ENCODE peak calls at places on chromosomes 7 and 10, in four cellular contexts. Q is BE2C, V is psoas muscle, D is gastrocnemius medialis. Z is an unnamed sample. For H3K9me3, the result is how much of the 10 kb centered on the place peaks cover.

GRCh38 chr7:18685961-18686360 is 190.4 kb downstream of the HDAC9 start:
- DNase-seq in Q (no peak), V (no peak), D (no peak), Z (no peak)

GRCh38 chr7:41979834-41980307 is 257.1 kb downstream of the GLI3 start:
- DNase-seq in Q (no peak), V (no peak), D (no peak), Z (peak)

GRCh38 chr10:110833234-110833940 is 38.3 kb upstream of the PDCD4 start:
- DNase-seq in Q (no peak), V (no peak), D (no peak), Z (no peak)

GRCh38 chr7:118855290-118855689 is 630.8 kb downstream of the ANKRD7 start:
- DNase-seq in Q (no peak), V (no peak), D (no peak), Z (peak)

GRCh38 chr10:51063659-51064535 is 10.4 kb upstream of the PRKG1 start:
- DNase-seq in Q (no peak), V (no peak), D (no peak), Z (peak)

GRCh38 chr7:19920200-19920599 is 146.8 kb upstream of the TMEM196 start:
- DNase-seq in Q (no peak), V (no peak), D (no peak), Z (no peak)

GRCh38 chr7:82821037-82821436 is 341.6 kb downstream of the PCLO start:
- DNase-seq in Q (no peak), V (no peak), D (no peak), Z (no peak)

GRCh38 chr7:29562307-29562706 is 1.3 kb upstream of the PRR15 start:
- DNase-seq in Q (no peak), V (no peak), D (no peak), Z (no peak)

GRCh38 chr10:132945894-132946255 is 3.5 kb upstream of the CFAP46 start:
- DNase-seq in Q (no peak), V (no peak), D (no peak), Z (no peak)

GRCh38 chr10:131134001-131134576 is 177.4 kb downstream of the TCERG1L start:
- DNase-seq in Q (no peak), V (no peak), D (no peak), Z (no peak)
- H3K9me3 ChIP-seq in Q (under half), V (under half), D (under half), Z (under half)

DNA sequence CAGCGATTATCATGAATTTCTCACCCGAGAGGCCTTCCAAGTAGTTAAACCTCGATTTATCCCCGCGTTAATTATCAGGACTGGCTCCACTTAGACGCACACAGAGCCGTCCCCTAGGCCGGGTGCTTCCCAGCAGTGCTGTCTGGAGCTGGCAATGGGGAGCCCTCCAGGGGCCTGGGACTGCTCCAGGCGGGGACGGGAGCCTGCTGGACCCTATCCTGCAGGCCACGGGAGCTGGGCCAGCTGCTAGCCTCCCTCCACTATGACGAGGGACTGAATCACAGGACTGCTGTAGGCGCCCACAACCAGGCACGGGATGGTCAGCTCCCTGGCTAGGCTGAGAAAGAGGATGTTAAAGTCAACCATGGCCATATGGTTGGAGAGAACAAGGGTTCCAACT is 229.1 kb downstream of the ELFN1 start:
- DNase-seq in Q (peak), V (peak), D (no peak), Z (peak)
- H3K9me3 ChIP-seq in Q (under half), V (under half), D (under half), Z (under half)

GRCh38 chr7:71580027-71580426 is 448.1 kb downstream of the GALNT17 start:
- DNase-seq in Q (no peak), V (no peak), D (no peak), Z (no peak)

GRCh38 chr7:71574153-71574894 is 442.4 kb downstream of the GALNT17 start:
- DNase-seq in Q (no peak), V (no peak), D (no peak), Z (no peak)
- H3K9me3 ChIP-seq in Q (under half), V (under half), D (under half), Z (under half)

GRCh38 chr7:157703131-157703530 is 366.3 kb downstream of the DNAJB6 start:
- DNase-seq in Q (no peak), V (no peak), D (no peak), Z (peak)
- H3K9me3 ChIP-seq in Q (under half), V (under half), D (under half), Z (under half)

GRCh38 chr7:154881526-154881925 is 121.4 kb downstream of the PAXIP1 start:
- DNase-seq in Q (no peak), V (no peak), D (no peak), Z (no peak)

GRCh38 chr7:154882931-154883474 is 119.9 kb downstream of the PAXIP1 start:
- DNase-seq in Q (no peak), V (no peak), D (no peak), Z (no peak)

GRCh38 chr7:154879629-154880028 is 123.3 kb downstream of the PAXIP1 start:
- DNase-seq in Q (no peak), V (no peak), D (no peak), Z (no peak)

GRCh38 chr7:154881046-154881445 is 121.9 kb downstream of the PAXIP1 start:
- DNase-seq in Q (no peak), V (no peak), D (no peak), Z (no peak)

DNA sequence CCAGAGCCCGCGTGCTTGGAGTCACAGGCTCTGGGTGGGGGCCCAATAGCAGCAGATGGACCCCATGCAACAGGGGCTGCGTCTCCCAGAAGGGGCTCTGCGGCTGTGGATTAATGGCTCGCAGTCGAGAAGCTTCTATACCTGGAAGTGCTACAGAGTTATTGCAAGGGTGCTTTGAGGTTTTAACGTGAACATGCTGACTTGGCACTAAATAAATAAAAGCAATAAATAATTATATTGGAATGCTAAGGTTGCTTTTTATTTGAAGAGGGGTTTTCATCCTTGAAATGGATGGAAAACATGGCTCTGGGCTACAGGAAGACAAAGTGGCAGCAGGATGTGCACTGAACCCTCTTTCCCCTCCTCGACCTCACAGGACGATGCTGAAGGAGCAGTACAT is 122.4 kb downstream of the PAXIP1 start:
- DNase-seq in Q (no peak), V (no peak), D (no peak), Z (no peak)
- H3K9me3 ChIP-seq in Q (under half), V (under half), D (under half), Z (under half)

DNA sequence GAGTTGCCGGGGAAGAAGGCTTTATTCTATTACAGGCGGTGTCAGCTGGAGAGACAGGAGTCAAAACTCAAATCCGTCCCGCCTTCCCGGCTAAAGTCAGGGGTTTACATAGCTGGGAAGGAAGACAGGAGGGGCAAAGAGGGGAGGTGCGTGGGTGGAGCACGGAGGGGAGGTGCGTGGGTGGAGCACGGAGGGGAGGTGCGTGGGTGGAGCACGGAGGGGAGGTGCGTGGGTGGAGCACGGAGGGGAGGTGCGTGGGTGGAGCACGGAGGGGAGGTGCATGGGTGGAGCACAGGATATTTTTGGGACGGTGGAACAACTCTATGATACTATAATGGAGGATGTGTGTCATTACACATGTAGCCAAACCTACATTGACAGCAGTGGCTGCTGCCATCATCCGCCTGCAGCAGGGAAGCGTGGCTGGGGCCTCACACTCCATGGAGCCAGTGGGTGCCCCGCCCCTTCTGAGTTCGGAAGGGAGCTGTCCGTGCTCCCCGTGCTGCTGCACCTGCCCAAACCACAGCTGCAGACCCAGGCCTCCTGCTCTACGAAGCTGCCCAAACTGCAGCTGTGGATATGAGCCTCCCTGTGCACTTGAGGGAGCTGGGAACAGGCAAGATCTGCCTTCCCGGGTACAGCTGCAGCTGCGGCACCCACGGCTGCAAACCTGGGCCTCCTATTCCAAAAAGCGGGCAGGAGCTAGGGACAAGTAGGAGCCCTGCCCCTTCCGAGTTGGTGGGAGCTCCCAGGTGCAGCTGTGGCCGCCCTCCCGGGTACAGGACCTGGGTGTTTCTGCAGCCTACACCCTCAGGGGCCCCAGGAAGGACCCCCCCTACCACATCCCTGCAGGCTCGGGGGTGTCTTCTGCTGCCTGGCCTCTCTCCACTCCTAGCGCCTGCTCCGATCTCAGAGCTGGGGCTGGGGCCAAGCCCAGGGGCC is 119.4 kb downstream of the DYNC2I1 start:
- DNase-seq in Q (no peak), V (no peak), D (no peak), Z (no peak)
- H3K9me3 ChIP-seq in Q (under half), V (under half), D (under half), Z (under half)

GRCh38 chr7:158452331-158452730 is 135.3 kb downstream of the PTPRN2 start:
- DNase-seq in Q (no peak), V (no peak), D (no peak), Z (no peak)
- H3K9me3 ChIP-seq in Q (under half), V (under half), D (under half), Z (under half)

DNA sequence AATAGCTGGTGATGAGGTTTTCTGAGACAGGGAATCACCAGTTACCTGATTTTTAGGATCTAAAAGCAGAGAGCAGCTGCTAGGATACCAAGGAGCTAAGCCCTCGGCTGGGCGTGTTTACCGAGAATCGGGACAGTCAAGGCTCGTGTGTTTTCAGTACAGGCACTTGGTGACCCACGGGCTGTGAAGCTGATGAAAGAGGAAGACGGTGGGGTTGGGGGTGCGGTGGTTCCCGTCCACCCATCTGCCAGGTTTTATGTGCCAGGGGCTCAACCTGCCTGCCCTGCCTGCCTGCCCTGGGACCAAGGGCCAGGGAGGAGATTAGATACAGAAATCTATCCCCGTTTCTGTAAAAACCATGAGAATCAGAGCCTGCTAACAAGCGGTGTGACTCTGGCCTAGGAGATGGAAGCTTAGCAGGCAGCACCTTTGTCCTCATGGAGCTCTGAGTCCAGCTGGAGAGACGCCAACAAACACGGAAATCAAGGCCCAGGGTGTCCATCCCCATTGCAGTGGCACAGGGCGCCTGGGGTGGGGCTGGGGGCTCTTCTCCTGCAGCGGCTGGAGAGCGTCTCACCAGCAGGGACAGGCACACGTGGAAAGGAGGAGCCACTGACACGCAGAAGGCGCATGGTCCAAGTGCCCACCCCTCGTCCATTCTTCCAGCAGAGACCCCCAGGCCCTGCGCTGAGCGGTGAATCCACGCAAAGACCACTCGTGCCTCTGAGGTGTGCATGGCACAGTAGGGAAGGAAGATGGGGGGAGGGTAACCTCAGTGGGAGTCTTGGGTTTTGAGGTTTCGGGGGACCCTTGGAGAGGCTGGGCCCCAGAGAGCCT is 265.0 kb upstream of the TCERG1L start:
- DNase-seq in Q (no peak), V (no peak), D (no peak), Z (no peak)
- H3K9me3 ChIP-seq in Q (under half), V (under half), D (under half), Z (under half)

DNA sequence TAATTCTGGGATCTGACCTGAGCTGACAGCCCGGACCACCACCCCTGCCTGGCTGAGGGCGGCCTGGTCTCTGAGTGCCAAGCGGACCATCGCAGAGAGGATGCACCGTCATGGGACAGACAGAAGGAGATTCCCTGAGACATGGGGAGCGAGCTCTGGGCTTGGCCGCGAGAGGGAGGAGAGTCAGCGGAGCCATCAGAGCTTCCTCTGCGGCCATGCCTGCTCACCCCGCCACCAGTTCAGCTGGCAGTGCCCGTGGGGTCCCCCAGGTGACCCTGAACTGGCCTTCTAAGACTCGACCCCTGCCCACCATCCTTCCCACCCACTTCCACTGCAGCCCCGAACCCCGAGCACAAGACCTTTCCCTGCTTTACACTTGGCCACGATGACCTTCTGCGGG is 152.8 kb downstream of the TCERG1L start:
- DNase-seq in Q (no peak), V (no peak), D (no peak), Z (no peak)
- H3K9me3 ChIP-seq in Q (under half), V (under half), D (under half), Z (under half)

DNA sequence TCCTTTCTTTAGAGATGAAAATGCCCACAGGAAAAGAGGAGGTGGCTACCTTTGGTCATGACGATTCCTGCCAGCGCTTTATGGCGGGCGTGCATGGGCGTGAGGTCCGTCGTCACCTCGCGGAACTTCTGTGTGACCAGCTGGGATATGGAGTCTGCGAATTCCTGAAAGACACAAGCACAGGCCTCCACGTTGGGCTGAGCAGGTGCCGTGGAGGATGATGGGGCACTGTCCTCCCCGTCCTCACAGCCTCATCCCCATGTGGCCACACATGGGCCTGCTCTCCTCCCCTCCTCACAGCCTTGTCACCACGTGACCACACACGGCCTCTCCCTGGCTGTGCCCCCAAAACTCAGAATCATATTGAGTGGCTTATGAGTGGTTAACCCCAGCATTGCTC is 214.7 kb downstream of the WDR37 start:
- DNase-seq in Q (no peak), V (no peak), D (no peak), Z (no peak)
- H3K9me3 ChIP-seq in Q (under half), V (under half), D (under half), Z (under half)